ENCODE peak calls at places on chromosomes 5 and 9, in seven cellular contexts. C is A549, I is upper lobe of left lung, K is suprapubic skin, N is HepG2, Z is tibial nerve, T is ovary. O is an unnamed sample.

GRCh38 chr9:135830496-135830895 is 76.8 kb downstream of the CAMSAP1 start:
- DNase-seq in C (no peak), I (no peak), K (no peak), N (no peak), Z (no peak), T (no peak), O (no peak)

GRCh38 chr9:79699479-79699878 is 127.7 kb downstream of the TLE4 start:
- DNase-seq in C (no peak), I (no peak), K (no peak), N (no peak), Z (no peak), T (no peak), O (no peak)

GRCh38 chr5:173306695-173307094 is 21.5 kb downstream of the STC2 start:
- DNase-seq in C (no peak), I (no peak), K (no peak), N (no peak), Z (no peak), T (no peak), O (no peak)

GRCh38 chr5:38756068-38756467 is 89.7 kb upstream of the OSMR start:
- DNase-seq in C (no peak), I (no peak), K (no peak), N (no peak), Z (no peak), T (no peak), O (no peak)

GRCh38 chr5:179146277-179146676 is 86.1 kb downstream of the ZNF354C start:
- DNase-seq in C (no peak), I (no peak), K (no peak), N (no peak), Z (no peak), T (no peak), O (no peak)

GRCh38 chr9:131394464-131395026 is 659 bp downstream of the PRRC2B start:
- DNase-seq in C (no peak), I (peak; percentile 93), K (no peak), N (no peak), Z (no peak), T (peak; percentile 67), O (peak; percentile 57)

GRCh38 chr5:129593525-129593924 is 133.4 kb downstream of the ADAMTS19 start:
- DNase-seq in C (no peak), I (no peak), K (no peak), N (no peak), Z (no peak), T (no peak), O (no peak)

GRCh38 chr5:34598177-34598794 is 57.8 kb upstream of the RAI14 start:
- DNase-seq in C (peak; percentile 78), I (no peak), K (no peak), N (no peak), Z (no peak), T (peak; percentile 31), O (no peak)

GRCh38 chr5:78203815-78204214 is 90.7 kb downstream of the AP3B1 start:
- DNase-seq in C (no peak), I (no peak), K (no peak), N (no peak), Z (no peak), T (no peak), O (no peak)

GRCh38 chr9:113886933-113887332 is 10.8 kb downstream of the ZNF618 start:
- DNase-seq in C (no peak), I (no peak), K (no peak), N (no peak), Z (no peak), T (no peak), O (no peak)

GRCh38 chr5:149656576-149657182 is 73.4 kb upstream of the PPARGC1B start:
- DNase-seq in C (peak; percentile 38), I (no peak), K (no peak), N (no peak), Z (no peak), T (no peak), O (peak; percentile 85)

GRCh38 chr9:109986423-109987055 is 206.5 kb downstream of the PALM2AKAP2 start:
- DNase-seq in C (no peak), I (no peak), K (no peak), N (no peak), Z (no peak), T (no peak), O (no peak)

GRCh38 chr9:110669439-110669838 is 848 bp downstream of the MUSK start:
- DNase-seq in C (no peak), I (no peak), K (no peak), N (no peak), Z (no peak), T (no peak), O (no peak)

GRCh38 chr9:100020121-100020780 is 78.5 kb downstream of the ERP44 start:
- DNase-seq in C (no peak), I (no peak), K (no peak), N (no peak), Z (no peak), T (no peak), O (no peak)

GRCh38 chr9:37998881-37999311 is 70.1 kb downstream of the SHB start:
- DNase-seq in C (no peak), I (no peak), K (no peak), N (no peak), Z (no peak), T (no peak), O (no peak)

GRCh38 chr5:16787278-16787677 is 148.8 kb downstream of the MYO10 start:
- DNase-seq in C (no peak), I (no peak), K (no peak), N (no peak), Z (no peak), T (no peak), O (no peak)

GRCh38 chr5:14741721-14742426 is 77.4 kb downstream of the OTULIN start:
- DNase-seq in C (no peak), I (peak; percentile 40), K (no peak), N (no peak), Z (no peak), T (no peak), O (no peak)

GRCh38 chr9:113511856-113512761 is 48.6 kb downstream of the RGS3 start:
- DNase-seq in C (no peak), I (no peak), K (no peak), N (no peak), Z (no peak), T (no peak), O (peak; percentile 35)

GRCh38 chr5:52705720-52706119 is 82.0 kb upstream of the ITGA1 start:
- DNase-seq in C (no peak), I (no peak), K (no peak), N (no peak), Z (no peak), T (no peak), O (no peak)

GRCh38 chr5:19498852-19499251 is 489.1 kb downstream of the CDH18 start:
- DNase-seq in C (no peak), I (no peak), K (no peak), N (no peak), Z (no peak), T (no peak), O (no peak)

GRCh38 chr5:133383580-133383939 is 228.8 kb downstream of the FSTL4 start:
- DNase-seq in C (no peak), I (no peak), K (peak; percentile 64), N (no peak), Z (no peak), T (no peak), O (no peak)

GRCh38 chr5:73821003-73821402 is 195.0 kb downstream of the ARHGEF28 start:
- DNase-seq in C (no peak), I (no peak), K (no peak), N (no peak), Z (no peak), T (no peak), O (no peak)

GRCh38 chr5:113376640-113377039 is 58.1 kb downstream of the TSSK1B start:
- DNase-seq in C (no peak), I (no peak), K (no peak), N (no peak), Z (no peak), T (no peak), O (no peak)

GRCh38 chr9:104313396-104314110 is 190.5 kb upstream of the OR13F1 start:
- DNase-seq in C (no peak), I (no peak), K (no peak), N (no peak), Z (no peak), T (no peak), O (no peak)

GRCh38 chr5:94901071-94901979 is 282.9 kb downstream of the SLF1 start:
- DNase-seq in C (no peak), I (no peak), K (no peak), N (no peak), Z (no peak), T (no peak), O (no peak)

GRCh38 chr9:126818482-126818881 is 13.6 kb downstream of the ZBTB43 start:
- DNase-seq in C (no peak), I (no peak), K (no peak), N (no peak), Z (no peak), T (no peak), O (no peak)

GRCh38 chr9:109115931-109116541 is 3.7 kb downstream of the TMEM245 start:
- DNase-seq in C (no peak), I (no peak), K (no peak), N (no peak), Z (no peak), T (peak; percentile 53), O (no peak)

GRCh38 chr5:123097871-123098735 is 9.1 kb downstream of the PRDM6 start:
- DNase-seq in C (no peak), I (peak; percentile 76), K (no peak), N (no peak), Z (no peak), T (no peak), O (no peak)
- H3K27ac ChIP-seq in C (no peak overlapping the region), I (peak overlapping the region; percentile 70), K (no peak overlapping the region), N (no peak overlapping the region), Z (no peak overlapping the region), T (no peak overlapping the region), O (no peak overlapping the region)

DNA sequence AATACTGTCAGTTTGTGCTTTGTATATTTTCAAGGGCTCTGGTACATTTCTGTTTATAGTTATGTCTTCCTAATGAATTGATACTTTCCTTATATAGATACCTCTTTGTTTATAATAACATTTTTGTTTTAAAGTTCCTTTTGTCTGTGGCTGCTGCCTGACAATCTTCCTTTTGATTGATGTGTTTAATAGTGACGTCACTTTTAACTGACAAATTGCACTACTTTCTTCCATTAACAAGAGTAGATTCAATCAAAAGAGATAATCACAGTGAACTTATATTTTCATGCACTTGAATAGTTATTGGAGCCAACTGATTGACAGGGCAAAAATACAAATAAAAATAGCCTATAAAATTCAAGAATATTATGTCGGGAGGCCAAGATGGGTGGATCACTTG is 371.7 kb downstream of the ANXA1 start:
- DNase-seq in C (no peak), I (no peak), K (no peak), N (no peak), Z (no peak), T (no peak), O (no peak)
- TF ChIP-seq EP300 in C (no peak), I (no peak), K (no peak), N (no peak), Z (no peak), T (no peak), O (no peak)

DNA sequence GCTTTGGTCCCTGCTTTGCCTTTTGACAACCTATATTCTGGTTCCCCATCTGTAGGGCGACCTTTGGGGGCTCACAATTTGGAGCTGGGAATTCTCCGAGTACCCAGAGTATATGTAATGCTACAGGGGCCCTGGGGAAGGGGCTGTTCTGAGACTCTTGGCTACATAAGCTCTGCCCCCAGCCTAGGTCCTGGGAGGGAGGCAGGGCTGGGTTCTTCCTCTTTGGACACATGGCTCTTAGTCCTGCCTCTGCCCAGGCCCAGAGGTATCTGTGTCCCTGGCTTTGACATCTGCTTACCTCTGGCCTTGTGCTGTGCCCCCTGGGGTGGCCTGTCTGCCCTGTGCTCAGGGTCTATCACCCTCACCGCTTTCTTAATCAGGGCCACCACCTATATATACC is 181.6 kb downstream of the CACNA1B start:
- DNase-seq in C (no peak), I (no peak), K (no peak), N (no peak), Z (no peak), T (no peak), O (no peak)
- H3K9me3 ChIP-seq in C (no peaks in the 10 kb centered on the region), I (no peaks in the 10 kb centered on the region), K (no peaks in the 10 kb centered on the region), N (no peaks in the 10 kb centered on the region), Z (no peaks in the 10 kb centered on the region), T (no peaks in the 10 kb centered on the region), O (no peaks in the 10 kb centered on the region)

GRCh38 chr9:14812806-14813205 is 90.3 kb upstream of the CER1 start:
- DNase-seq in C (no peak), I (no peak), K (no peak), N (no peak), Z (no peak), T (no peak), O (no peak)
- H3K27ac ChIP-seq in C (no peak overlapping the region), I (no peak overlapping the region), K (no peak overlapping the region), N (no peak overlapping the region), Z (no peak overlapping the region), T (no peak overlapping the region), O (no peak overlapping the region)

O was measured in transverse colon.